ENCODE peak calls at places on chromosomes 13 and 19, in seven cellular contexts. O, C, M, Z, E, K and W are unnamed samples.
A peak's percentile ranks its signal among the peaks of the same experiment; 100 is the strongest.

GRCh38 chr13:38819053-38819452 is 132.2 kb downstream of the FREM2 start:
- DNase-seq in O (no peak), C (no peak), M (no peak), Z (no peak), E (no peak), K (no peak), W (no peak)

GRCh38 chr13:47945738-47946137 is 55.3 kb downstream of the SUCLA2 start:
- DNase-seq in O (no peak), C (peak; percentile 4), M (no peak), Z (no peak), E (no peak), K (no peak), W (no peak)

GRCh38 chr19:36032251-36033104 is at the start of gene CLIP3:
- DNase-seq in O (peak; percentile 100), C (no peak), M (no peak), Z (peak; percentile 39), E (peak; percentile 85), K (no peak), W (peak; percentile 68)

GRCh38 chr13:113951246-113951999 is 22.5 kb downstream of the C13orf46 start:
- DNase-seq in O (peak; percentile 66), C (peak; percentile 23), M (peak; percentile 27), Z (peak; percentile 86), E (peak; percentile 95), K (no peak), W (peak; percentile 90)

GRCh38 chr19:42515241-42515832 is 12.9 kb downstream of the CEACAM1 start:
- DNase-seq in O (no peak), C (no peak), M (no peak), Z (no peak), E (no peak), K (no peak), W (no peak)

GRCh38 chr13:65881561-65882155 is 1348.5 kb downstream of the PCDH9 start:
- DNase-seq in O (no peak), C (no peak), M (no peak), Z (no peak), E (no peak), K (no peak), W (no peak)

GRCh38 chr19:31378404-31378803 is 29.2 kb upstream of the TSHZ3 start:
- DNase-seq in O (peak; percentile 75), C (peak; percentile 4), M (no peak), Z (no peak), E (no peak), K (no peak), W (no peak)

GRCh38 chr19:3760871-3761361 is 576 bp downstream of the APBA3 start:
- DNase-seq in O (no peak), C (no peak), M (no peak), Z (peak; percentile 39), E (no peak), K (no peak), W (no peak)

GRCh38 chr13:49343731-49344130 is 96.0 kb downstream of the CDADC1 start:
- DNase-seq in O (no peak), C (no peak), M (no peak), Z (no peak), E (no peak), K (no peak), W (no peak)

GRCh38 chr13:67148219-67148583 is 81.9 kb downstream of the PCDH9 start:
- DNase-seq in O (no peak), C (no peak), M (no peak), Z (no peak), E (no peak), K (no peak), W (no peak)

GRCh38 chr19:35143231-35143715 is at the start of gene FXYD7:
- DNase-seq in O (peak; percentile 66), C (no peak), M (no peak), Z (no peak), E (no peak), K (no peak), W (no peak)

GRCh38 chr19:55644842-55645511 is 1.5 kb downstream of the ZNF581 start:
- DNase-seq in O (peak; percentile 2), C (no peak), M (no peak), Z (no peak), E (no peak), K (no peak), W (no peak)

GRCh38 chr19:45170146-45171106 is 7.6 kb downstream of the TRAPPC6A start:
- DNase-seq in O (no peak), C (no peak), M (no peak), Z (peak; percentile 60), E (no peak), K (no peak), W (no peak)

GRCh38 chr19:30358319-30358718 is 13.9 kb upstream of the ZNF536 start:
- DNase-seq in O (no peak), C (no peak), M (no peak), Z (no peak), E (no peak), K (no peak), W (no peak)

GRCh38 chr13:71320452-71320851 is 546.6 kb downstream of the DACH1 start:
- DNase-seq in O (no peak), C (peak; percentile 24), M (no peak), Z (no peak), E (no peak), K (no peak), W (no peak)

GRCh38 chr19:37654525-37654832 is 786 bp downstream of the ZFP30 start:
- DNase-seq in O (no peak), C (no peak), M (no peak), Z (no peak), E (no peak), K (no peak), W (no peak)

GRCh38 chr13:43874512-43875092 is 4.9 kb downstream of the CCDC122 start:
- DNase-seq in O (peak; percentile 11), C (no peak), M (no peak), Z (no peak), E (no peak), K (no peak), W (no peak)

GRCh38 chr13:47332149-47332548 is 435.3 kb upstream of the HTR2A start:
- DNase-seq in O (no peak), C (no peak), M (no peak), Z (no peak), E (no peak), K (no peak), W (no peak)

GRCh38 chr13:67229438-67230242 is 496 bp downstream of the PCDH9 start:
- DNase-seq in O (peak; percentile 16), C (no peak), M (no peak), Z (no peak), E (no peak), K (no peak), W (no peak)

GRCh38 chr19:51508059-51508733 is 6.6 kb upstream of the SIGLEC12 start:
- DNase-seq in O (no peak), C (no peak), M (no peak), Z (peak; percentile 91), E (no peak), K (no peak), W (no peak)

DNA sequence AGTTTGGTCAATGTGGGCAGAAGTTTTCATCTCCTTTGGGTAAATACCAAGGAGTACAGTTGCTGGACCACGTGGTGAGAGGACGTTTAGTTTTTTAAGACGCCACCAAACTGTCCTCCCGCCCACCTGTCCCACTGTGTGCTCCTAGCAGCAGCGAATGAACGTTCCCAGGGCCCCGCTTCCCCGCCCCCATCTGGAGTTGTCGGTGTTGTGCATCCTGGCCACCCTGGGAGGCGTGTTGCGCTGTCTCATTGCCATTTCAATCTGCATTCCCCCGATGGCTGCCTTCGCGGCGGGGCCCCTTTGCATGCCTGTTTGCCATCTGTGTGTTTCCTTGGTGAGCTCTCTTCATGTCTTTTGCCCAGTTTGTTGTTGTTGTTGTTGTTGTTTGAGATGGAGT is 76.1 kb downstream of the KDM4B start:
- DNase-seq in O (no peak), C (no peak), M (no peak), Z (no peak), E (no peak), K (no peak), W (no peak)
- TF ChIP-seq TAF1 in O (no peak), C (no peak), M (no peak), Z (no peak), E (no peak), K (no peak), W (no peak)

DNA sequence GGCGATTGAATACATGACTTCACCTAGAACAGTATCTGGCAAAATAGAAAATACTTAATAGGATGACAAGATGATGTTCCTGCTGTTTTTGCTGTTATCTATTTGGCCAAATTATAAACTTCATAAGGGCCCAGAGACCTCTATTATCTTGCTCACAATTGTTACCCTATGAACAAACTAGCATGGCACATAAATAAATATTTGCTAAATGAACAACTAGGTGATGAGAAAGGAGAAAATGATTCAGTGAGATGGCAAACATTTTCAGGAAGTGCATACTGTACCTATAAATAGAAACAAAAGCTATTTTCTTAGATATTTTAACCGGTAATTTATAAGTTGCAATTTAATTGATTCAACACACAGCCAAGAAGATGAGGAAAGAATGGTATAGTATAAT is 78.4 kb downstream of the FAM216B start:
- DNase-seq in O (no peak), C (no peak), M (no peak), Z (no peak), E (no peak), K (no peak), W (no peak)
- TF ChIP-seq TAF1 in O (no peak), C (no peak), M (no peak), Z (no peak), E (no peak), K (no peak), W (no peak)

GRCh38 chr13:110354715-110355473 is 47.8 kb downstream of the COL4A2 start:
- DNase-seq in O (no peak), C (no peak), M (no peak), Z (no peak), E (no peak), K (no peak), W (no peak)

GRCh38 chr13:110354209-110354627 is 47.1 kb downstream of the COL4A2 start:
- DNase-seq in O (no peak), C (no peak), M (no peak), Z (no peak), E (no peak), K (no peak), W (no peak)

GRCh38 chr13:110352735-110353134 is 45.7 kb downstream of the COL4A2 start:
- DNase-seq in O (no peak), C (no peak), M (no peak), Z (peak; percentile 16), E (no peak), K (no peak), W (no peak)

GRCh38 chr13:110351636-110352420 is 44.7 kb downstream of the COL4A2 start:
- DNase-seq in O (no peak), C (no peak), M (no peak), Z (no peak), E (no peak), K (no peak), W (no peak)

DNA sequence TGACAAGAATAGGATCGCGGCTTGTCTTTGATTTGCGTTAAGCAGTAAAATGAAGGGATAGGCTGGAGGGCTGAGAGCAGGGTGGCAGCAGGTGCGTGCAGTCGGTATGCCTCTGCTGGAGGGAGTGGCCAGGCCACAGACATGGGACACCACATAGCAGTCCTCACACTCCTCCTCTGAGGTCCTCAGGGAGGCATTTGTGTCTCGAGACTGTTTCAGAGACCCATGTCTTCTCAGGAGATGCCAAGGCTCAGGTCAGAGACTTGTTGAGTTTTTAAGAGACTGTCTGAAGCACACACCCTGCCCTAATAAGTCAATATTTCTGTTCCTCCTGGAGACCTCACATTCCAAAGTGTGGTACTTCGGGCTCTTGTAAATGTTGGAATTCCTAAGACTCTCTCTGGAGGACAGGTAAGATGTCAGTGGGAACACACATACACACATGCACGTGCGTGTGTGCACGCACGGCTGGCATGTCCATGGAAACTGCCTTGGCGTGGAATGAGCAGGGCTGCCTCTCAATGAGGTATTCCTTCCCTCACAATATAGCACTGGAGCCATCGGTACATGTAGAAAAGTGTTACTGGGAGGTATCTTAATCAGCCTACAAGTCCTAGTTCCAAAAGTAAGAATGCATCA is 46.4 kb downstream of the COL4A2 start:
- DNase-seq in O (no peak), C (no peak), M (no peak), Z (no peak), E (no peak), K (no peak), W (no peak)
- TF ChIP-seq TAF1 in O (no peak), C (no peak), M (no peak), Z (no peak), E (no peak), K (no peak), W (no peak)

GRCh38 chr19:1959928-1960589 is 19.1 kb downstream of the CSNK1G2 start:
- DNase-seq in O (no peak), C (no peak), M (no peak), Z (no peak), E (no peak), K (no peak), W (no peak)
- TF ChIP-seq TAF1 in O (no peak), C (no peak), M (no peak), Z (no peak), E (no peak), K (no peak), W (no peak)